ENCODE peak calls at places on chromosomes 4 and X, in five cellular contexts. G is H9; Z is astrocyte of the cerebellum; B is endodermal cell; F is stimulated activated CD4-positive, alpha-beta T cell treated with anti-CD3 and anti-CD28 coated beads, Interleukin-12 subunit alpha, Interleukin-12 subunit beta, amount 100 ng/mL, for 24 hours. C is an unnamed sample.

GRCh38 chr4:16056681-16057400 is 27.0 kb downstream of the PROM1 start:
- DNase-seq in G (no peak), Z (no peak), B (no peak), F (no peak), C (no peak)

GRCh38 chr4:20299515-20299914 is 47.8 kb downstream of the SLIT2 start:
- DNase-seq in G (no peak), Z (peak), B (no peak), F (no peak), C (no peak)

GRCh38 chr4:174582463-174582862 is 60.2 kb upstream of the HPGD start:
- DNase-seq in G (no peak), Z (no peak), B (no peak), F (no peak), C (no peak)

GRCh38 chrX:79601336-79602131 is 234.4 kb upstream of the ITM2A start:
- DNase-seq in G (no peak), Z (no peak), B (no peak), F (no peak), C (no peak)

GRCh38 chr4:128177376-128177959 is 110.1 kb downstream of the PGRMC2 start:
- DNase-seq in G (no peak), Z (no peak), B (no peak), F (no peak), C (no peak)

GRCh38 chr4:123997116-123997515 is 600.5 kb downstream of the SPRY1 start:
- DNase-seq in G (no peak), Z (no peak), B (no peak), F (no peak), C (no peak)

GRCh38 chrX:38256019-38256418 is 35.3 kb upstream of the SRPX start:
- DNase-seq in G (no peak), Z (no peak), B (no peak), F (no peak), C (no peak)

GRCh38 chrX:39519213-39519544 is 578.6 kb downstream of the BCOR start:
- DNase-seq in G (no peak), Z (peak), B (no peak), F (no peak), C (no peak)

GRCh38 chr4:15004701-15005301 is 2.5 kb downstream of the CPEB2 start:
- DNase-seq in G (peak), Z (peak), B (peak), F (peak), C (no peak)

GRCh38 chrX:139639253-139639652 is 68.7 kb downstream of the MCF2 start:
- DNase-seq in G (no peak), Z (no peak), B (no peak), F (no peak), C (no peak)

GRCh38 chr4:123418486-123418931 is 21.9 kb downstream of the SPRY1 start:
- DNase-seq in G (peak), Z (peak), B (peak), F (no peak), C (peak)

GRCh38 chr4:2370597-2371320 is 47.7 kb downstream of the ZFYVE28 start:
- DNase-seq in G (no peak), Z (no peak), B (no peak), F (no peak), C (no peak)

GRCh38 chr4:41569957-41570356 is 32.0 kb downstream of the LIMCH1 start:
- DNase-seq in G (no peak), Z (no peak), B (no peak), F (no peak), C (no peak)

GRCh38 chr4:98470366-98470765 is 188.0 kb downstream of the TSPAN5 start:
- DNase-seq in G (no peak), Z (no peak), B (no peak), F (no peak), C (no peak)

GRCh38 chr4:175930471-175930870 is 118.4 kb upstream of the GPM6A start:
- DNase-seq in G (no peak), Z (no peak), B (no peak), F (no peak), C (no peak)

GRCh38 chr4:7767966-7768365 is 171.7 kb downstream of the AFAP1 start:
- DNase-seq in G (no peak), Z (no peak), B (no peak), F (no peak), C (no peak)

GRCh38 chr4:78845469-78845868 is 69.3 kb downstream of the BMP2K start:
- DNase-seq in G (no peak), Z (no peak), B (no peak), F (no peak), C (no peak)

GRCh38 chr4:14022428-14022827 is 394.9 kb upstream of the BOD1L1 start:
- DNase-seq in G (no peak), Z (peak), B (no peak), F (no peak), C (no peak)

GRCh38 chr4:3819210-3819919 is 53.2 kb downstream of the ADRA2C start:
- DNase-seq in G (no peak), Z (no peak), B (no peak), F (no peak), C (no peak)